ENCODE peak calls at places on chromosome 20, in nine cellular contexts. L is activated CD4-positive, CD25-positive, alpha-beta regulatory T cell; R is stimulated activated CD4-positive, alpha-beta T cell treated with anti-CD3 and anti-CD28 coated beads, Interleukin-1b, Interleukin-23, amount 100 ng/mL, for 1 hour; N is esophagus muscularis mucosa; M is dorsolateral prefrontal cortex; Y is body of pancreas; J is memory B cell; G is caudate nucleus; F is HT-29. O is an unnamed sample.

GRCh38 chr20:63471002-63471718 is 1.3 kb downstream of the KCNQ2 start:
- DNase-seq in L (no peak), R (no peak), N (no peak), M (no peak), Y (no peak), J (no peak), G (no peak), F (no peak), O (no peak)

GRCh38 chr20:2697768-2698167 is 5.2 kb downstream of the EBF4 start:
- DNase-seq in L (no peak), R (no peak), N (no peak), M (no peak), Y (no peak), J (no peak), G (no peak), F (no peak), O (no peak)

GRCh38 chr20:57526067-57526884 is 1.3 kb upstream of the CTCFL start:
- DNase-seq in L (no peak), R (no peak), N (no peak), M (no peak), Y (no peak), J (no peak), G (no peak), F (peak), O (peak)

GRCh38 chr20:1863296-1863695 is 31.9 kb upstream of the SIRPA start:
- DNase-seq in L (no peak), R (no peak), N (no peak), M (no peak), Y (no peak), J (no peak), G (no peak), F (no peak), O (peak)

GRCh38 chr20:17843246-17844132 is 125.1 kb downstream of the SNX5 start:
- DNase-seq in L (no peak), R (no peak), N (no peak), M (no peak), Y (peak), J (no peak), G (no peak), F (no peak), O (no peak)

GRCh38 chr20:63930971-63931553 is 25.2 kb downstream of the UCKL1 start:
- DNase-seq in L (no peak), R (no peak), N (no peak), M (no peak), Y (peak), J (no peak), G (no peak), F (peak), O (no peak)

GRCh38 chr20:50283922-50284810 is 93.5 kb downstream of the CEBPB start:
- DNase-seq in L (no peak), R (no peak), N (no peak), M (no peak), Y (peak), J (no peak), G (no peak), F (peak), O (no peak)

GRCh38 chr20:52914870-52915269 is 57.3 kb upstream of the TSHZ2 start:
- DNase-seq in L (no peak), R (no peak), N (peak), M (no peak), Y (no peak), J (no peak), G (no peak), F (no peak), O (no peak)

GRCh38 chr20:38113401-38114325 is 51.4 kb downstream of the TGM2 start:
- DNase-seq in L (no peak), R (no peak), N (peak), M (no peak), Y (no peak), J (no peak), G (no peak), F (peak), O (peak)

GRCh38 chr20:59102722-59103415 is 60.3 kb upstream of the PRELID3B start:
- DNase-seq in L (no peak), R (no peak), N (no peak), M (no peak), Y (no peak), J (no peak), G (no peak), F (no peak), O (no peak)

GRCh38 chr20:23039885-23040508 is 4.9 kb downstream of the SSTR4 start:
- DNase-seq in L (no peak), R (no peak), N (no peak), M (no peak), Y (no peak), J (no peak), G (no peak), F (no peak), O (no peak)

GRCh38 chr20:50630578-50631263 is 60.6 kb downstream of the RIPOR3 start:
- DNase-seq in L (no peak), R (no peak), N (no peak), M (no peak), Y (no peak), J (no peak), G (no peak), F (no peak), O (no peak)

GRCh38 chr20:46347831-46348230 is 39.5 kb upstream of the CDH22 start:
- DNase-seq in L (no peak), R (no peak), N (no peak), M (peak), Y (no peak), J (no peak), G (no peak), F (no peak), O (no peak)

GRCh38 chr20:2814587-2815051 is at the start of gene C20orf141:
- DNase-seq in L (no peak), R (no peak), N (no peak), M (no peak), Y (peak), J (no peak), G (no peak), F (no peak), O (peak)

GRCh38 chr20:21352703-21353102 is 44.6 kb downstream of the NKX2-4 start:
- DNase-seq in L (no peak), R (no peak), N (no peak), M (no peak), Y (no peak), J (no peak), G (no peak), F (no peak), O (peak)

GRCh38 chr20:36472656-36473071 is 68.7 kb upstream of the MYL9 start:
- DNase-seq in L (no peak), R (no peak), N (no peak), M (no peak), Y (peak), J (no peak), G (no peak), F (peak), O (peak)

GRCh38 chr20:9119776-9120175 is 50.9 kb downstream of the PLCB4 start:
- DNase-seq in L (no peak), R (no peak), N (no peak), M (peak), Y (peak), J (no peak), G (no peak), F (no peak), O (peak)

GRCh38 chr20:47456952-47457724 is 44.5 kb upstream of the NCOA3 start:
- DNase-seq in L (no peak), R (no peak), N (no peak), M (no peak), Y (no peak), J (no peak), G (no peak), F (no peak), O (peak)

GRCh38 chr20:57675773-57676172 is 34.0 kb downstream of the PMEPA1 start:
- DNase-seq in L (no peak), R (no peak), N (no peak), M (no peak), Y (no peak), J (no peak), G (no peak), F (no peak), O (no peak)

GRCh38 chr20:21796059-21796458 is 90.6 kb downstream of the PAX1 start:
- DNase-seq in L (no peak), R (no peak), N (no peak), M (no peak), Y (no peak), J (no peak), G (no peak), F (peak), O (peak)

GRCh38 chr20:34971873-34972235 is 16.2 kb downstream of the MYH7B start:
- DNase-seq in L (no peak), R (no peak), N (no peak), M (no peak), Y (no peak), J (no peak), G (no peak), F (no peak), O (no peak)

GRCh38 chr20:35661013-35661412 is 3.7 kb downstream of the CPNE1 start:
- DNase-seq in L (no peak), R (no peak), N (no peak), M (no peak), Y (no peak), J (no peak), G (no peak), F (no peak), O (no peak)

GRCh38 chr20:32230707-32231106 is 23.0 kb downstream of the POFUT1 start:
- DNase-seq in L (no peak), R (no peak), N (no peak), M (no peak), Y (no peak), J (no peak), G (no peak), F (no peak), O (no peak)

GRCh38 chr20:10115021-10115420 is 80.2 kb downstream of the ANKEF1 start:
- DNase-seq in L (no peak), R (no peak), N (no peak), M (no peak), Y (no peak), J (no peak), G (no peak), F (no peak), O (peak)

GRCh38 chr20:60784321-60784720 is 467.7 kb upstream of the CDH4 start:
- DNase-seq in L (no peak), R (no peak), N (no peak), M (no peak), Y (no peak), J (no peak), G (no peak), F (no peak), O (no peak)

GRCh38 chr20:16441526-16442164 is 131.6 kb downstream of the KIF16B start:
- DNase-seq in L (no peak), R (no peak), N (peak), M (peak), Y (no peak), J (no peak), G (no peak), F (no peak), O (no peak)

GRCh38 chr20:53171065-53171464 is 198.9 kb downstream of the TSHZ2 start:
- DNase-seq in L (no peak), R (no peak), N (no peak), M (no peak), Y (no peak), J (no peak), G (no peak), F (no peak), O (no peak)

GRCh38 chr20:24485981-24486380 is 16.6 kb downstream of the SYNDIG1 start:
- DNase-seq in L (no peak), R (no peak), N (no peak), M (no peak), Y (no peak), J (no peak), G (no peak), F (no peak), O (no peak)

GRCh38 chr20:47351643-47352331 is 4.7 kb downstream of the ZMYND8 start:
- DNase-seq in L (no peak), R (no peak), N (no peak), M (no peak), Y (no peak), J (no peak), G (no peak), F (peak), O (peak)

GRCh38 chr20:36956674-36957073 is 5.2 kb upstream of the SAMHD1 start:
- DNase-seq in L (no peak), R (no peak), N (no peak), M (no peak), Y (no peak), J (no peak), G (no peak), F (no peak), O (no peak)

GRCh38 chr20:36468149-36469000 is 72.9 kb upstream of the MYL9 start:
- DNase-seq in L (no peak), R (no peak), N (no peak), M (peak), Y (peak), J (no peak), G (no peak), F (no peak), O (no peak)

GRCh38 chr20:17233621-17234020 is 6.8 kb downstream of the PCSK2 start:
- DNase-seq in L (no peak), R (no peak), N (no peak), M (no peak), Y (no peak), J (no peak), G (no peak), F (no peak), O (no peak)

GRCh38 chr20:61434361-61434781 is 182.3 kb downstream of the CDH4 start:
- DNase-seq in L (no peak), R (no peak), N (no peak), M (no peak), Y (no peak), J (no peak), G (no peak), F (no peak), O (no peak)

GRCh38 chr20:9261781-9262180 is 192.9 kb downstream of the PLCB4 start:
- DNase-seq in L (no peak), R (no peak), N (no peak), M (no peak), Y (no peak), J (no peak), G (no peak), F (peak), O (no peak)

GRCh38 chr20:33947709-33948295 is 45.9 kb upstream of the RALY start:
- DNase-seq in L (no peak), R (peak), N (no peak), M (no peak), Y (peak), J (peak), G (no peak), F (peak), O (peak)

GRCh38 chr20:8837396-8837795 is 231.5 kb upstream of the PLCB4 start:
- DNase-seq in L (no peak), R (no peak), N (no peak), M (no peak), Y (no peak), J (no peak), G (no peak), F (no peak), O (no peak)

GRCh38 chr20:62427172-62428007 is at the start of gene RBBP8NL:
- DNase-seq in L (no peak), R (no peak), N (no peak), M (no peak), Y (peak), J (no peak), G (no peak), F (peak), O (no peak)

O was measured in OCI-M1.